ENCODE peak calls at places on chromosome 1, in ten cellular contexts. J is B cell, M is cardiac muscle cell, G is retinal pigment epithelial cell, T is fibroblast of lung, N is epithelial cell of esophagus, E is fibroblast of villous mesenchyme, P is endothelial cell, B is foreskin fibroblast, K is bronchial epithelial cell. S is an unnamed sample.

GRCh38 chr1:222098382-222098781 is 356.5 kb upstream of the DUSP10 start:
- DNase-seq in J (no peak), M (no peak), G (no peak), T (no peak), N (no peak), E (no peak), P (no peak), B (no peak), K (no peak), S (no peak)

GRCh38 chr1:39575191-39576015 is 1.2 kb downstream of the PABPC4 start:
- DNase-seq in J (peak), M (peak), G (no peak), T (peak), N (peak), E (peak), P (peak), B (peak), K (no peak), S (peak)

GRCh38 chr1:40096977-40097782 is at the start of gene PPT1:
- DNase-seq in J (peak), M (peak), G (peak), T (peak), N (peak), E (peak), P (peak), B (peak), K (peak), S (peak)

GRCh38 chr1:12581179-12581578 is 36.8 kb downstream of the DHRS3 start:
- DNase-seq in J (no peak), M (no peak), G (no peak), T (no peak), N (no peak), E (no peak), P (no peak), B (no peak), K (no peak), S (no peak)

GRCh38 chr1:33177996-33178540 is 3.8 kb downstream of the TRIM62 start:
- DNase-seq in J (no peak), M (no peak), G (no peak), T (no peak), N (no peak), E (no peak), P (no peak), B (no peak), K (no peak), S (no peak)

GRCh38 chr1:89451011-89451410 is 73.6 kb upstream of the LRRC8B start:
- DNase-seq in J (no peak), M (no peak), G (no peak), T (no peak), N (peak), E (peak), P (no peak), B (peak), K (peak), S (no peak)

GRCh38 chr1:54156986-54157385 is 4.2 kb upstream of the CDCP2 start:
- DNase-seq in J (no peak), M (no peak), G (no peak), T (no peak), N (no peak), E (no peak), P (no peak), B (no peak), K (no peak), S (no peak)

GRCh38 chr1:89598450-89599331 is 34.2 kb upstream of the LRRC8C start:
- DNase-seq in J (peak), M (peak), G (no peak), T (peak), N (peak), E (peak), P (peak), B (no peak), K (peak), S (no peak)

GRCh38 chr1:3658231-3658615 is 5.9 kb downstream of the TP73 start:
- DNase-seq in J (no peak), M (no peak), G (no peak), T (no peak), N (no peak), E (no peak), P (no peak), B (no peak), K (no peak), S (no peak)

GRCh38 chr1:100930494-100930893 is 34.6 kb downstream of the SLC30A7 start:
- DNase-seq in J (no peak), M (no peak), G (no peak), T (no peak), N (no peak), E (no peak), P (no peak), B (no peak), K (no peak), S (no peak)

GRCh38 chr1:27992271-27992670 is 32.5 kb downstream of the XKR8 start:
- DNase-seq in J (peak), M (peak), G (no peak), T (no peak), N (no peak), E (no peak), P (peak), B (no peak), K (no peak), S (no peak)

GRCh38 chr1:115160728-115161127 is 71.4 kb upstream of the TSPAN2 start:
- DNase-seq in J (no peak), M (no peak), G (no peak), T (no peak), N (no peak), E (no peak), P (no peak), B (no peak), K (peak), S (no peak)

GRCh38 chr1:143718021-143718420 is 253.8 kb downstream of the FAM72C start:
- DNase-seq in J (no peak), M (no peak), G (no peak), T (no peak), N (no peak), E (no peak), P (no peak), B (no peak), K (no peak), S (no peak)

GRCh38 chr1:172699111-172699510 is 40.2 kb downstream of the FASLG start:
- DNase-seq in J (peak), M (no peak), G (no peak), T (no peak), N (peak), E (no peak), P (peak), B (no peak), K (peak), S (no peak)

GRCh38 chr1:76070538-76070937 is 4.0 kb upstream of the ST6GALNAC3 start:
- DNase-seq in J (no peak), M (no peak), G (no peak), T (no peak), N (no peak), E (no peak), P (no peak), B (no peak), K (no peak), S (no peak)

GRCh38 chr1:24263211-24263610 is 55.9 kb upstream of the GRHL3 start:
- DNase-seq in J (no peak), M (no peak), G (no peak), T (no peak), N (no peak), E (peak), P (no peak), B (no peak), K (no peak), S (no peak)

GRCh38 chr1:151403612-151404011 is 4.2 kb downstream of the PSMB4 start:
- DNase-seq in J (no peak), M (no peak), G (no peak), T (no peak), N (no peak), E (no peak), P (no peak), B (no peak), K (no peak), S (no peak)

GRCh38 chr1:85607913-85608250 is 27.3 kb downstream of the CCN1 start:
- DNase-seq in J (no peak), M (no peak), G (no peak), T (no peak), N (no peak), E (no peak), P (no peak), B (no peak), K (no peak), S (no peak)

GRCh38 chr1:951364-951763 is 7.7 kb downstream of the NOC2L start:
- DNase-seq in J (no peak), M (no peak), G (no peak), T (peak), N (no peak), E (peak), P (no peak), B (no peak), K (no peak), S (no peak)

GRCh38 chr1:245946905-245947304 is 560.2 kb downstream of the SMYD3 start:
- DNase-seq in J (no peak), M (no peak), G (no peak), T (peak), N (no peak), E (no peak), P (no peak), B (no peak), K (no peak), S (no peak)

GRCh38 chr1:83960669-83961277 is 38.2 kb downstream of the TTLL7 start:
- DNase-seq in J (no peak), M (no peak), G (no peak), T (no peak), N (peak), E (peak), P (no peak), B (no peak), K (no peak), S (no peak)

GRCh38 chr1:9128161-9128519 is 762 bp downstream of the GPR157 start:
- DNase-seq in J (no peak), M (peak), G (no peak), T (no peak), N (peak), E (no peak), P (no peak), B (no peak), K (no peak), S (peak)

GRCh38 chr1:81802601-81803422 is 2.1 kb downstream of the ADGRL2 start:
- DNase-seq in J (no peak), M (peak), G (no peak), T (peak), N (peak), E (peak), P (peak), B (peak), K (peak), S (peak)

GRCh38 chr1:83011270-83011669 is 987.7 kb downstream of the TTLL7 start:
- DNase-seq in J (no peak), M (no peak), G (no peak), T (no peak), N (peak), E (no peak), P (no peak), B (no peak), K (peak), S (no peak)

GRCh38 chr1:186078245-186078644 is 296.8 kb downstream of the TPR start:
- DNase-seq in J (no peak), M (no peak), G (no peak), T (no peak), N (peak), E (peak), P (no peak), B (no peak), K (peak), S (no peak)

GRCh38 chr1:185670187-185670627 is 64.0 kb upstream of the HMCN1 start:
- DNase-seq in J (peak), M (peak), G (no peak), T (peak), N (peak), E (peak), P (peak), B (peak), K (peak), S (peak)

GRCh38 chr1:197467881-197468280 is 199.8 kb downstream of the CRB1 start:
- DNase-seq in J (no peak), M (no peak), G (no peak), T (peak), N (no peak), E (peak), P (no peak), B (no peak), K (no peak), S (no peak)

GRCh38 chr1:11822091-11822490 is 16.1 kb downstream of the CLCN6 start:
- DNase-seq in J (no peak), M (no peak), G (no peak), T (no peak), N (no peak), E (peak), P (no peak), B (no peak), K (no peak), S (no peak)

GRCh38 chr1:158686430-158687009 is at the start of gene SPTA1:
- DNase-seq in J (no peak), M (no peak), G (no peak), T (no peak), N (no peak), E (peak), P (no peak), B (no peak), K (no peak), S (no peak)

GRCh38 chr1:111289371-111289770 is 1.3 kb upstream of the CHIA start:
- DNase-seq in J (no peak), M (no peak), G (no peak), T (no peak), N (no peak), E (no peak), P (no peak), B (no peak), K (no peak), S (no peak)

GRCh38 chr1:243667591-243667990 is 182.5 kb downstream of the AKT3 start:
- DNase-seq in J (no peak), M (no peak), G (no peak), T (no peak), N (no peak), E (no peak), P (no peak), B (no peak), K (no peak), S (no peak)

GRCh38 chr1:220819627-220820026 is 32.9 kb downstream of the MTARC1 start:
- DNase-seq in J (no peak), M (no peak), G (no peak), T (no peak), N (no peak), E (peak), P (no peak), B (no peak), K (no peak), S (no peak)

GRCh38 chr1:14997646-14998276 is 155.8 kb upstream of the TMEM51 start:
- DNase-seq in J (no peak), M (no peak), G (no peak), T (no peak), N (no peak), E (peak), P (no peak), B (no peak), K (no peak), S (no peak)

GRCh38 chr1:226586650-226587443 is 38.3 kb downstream of the STUM start:
- DNase-seq in J (no peak), M (no peak), G (no peak), T (no peak), N (no peak), E (no peak), P (no peak), B (no peak), K (no peak), S (no peak)

GRCh38 chr1:209150114-209150513 is 433.4 kb upstream of the CAMK1G start:
- DNase-seq in J (no peak), M (peak), G (peak), T (peak), N (peak), E (peak), P (peak), B (no peak), K (peak), S (peak)

GRCh38 chr1:204041232-204041767 is 31.6 kb upstream of the SOX13 start:
- DNase-seq in J (no peak), M (no peak), G (no peak), T (no peak), N (no peak), E (peak), P (no peak), B (peak), K (no peak), S (peak)

DNA sequence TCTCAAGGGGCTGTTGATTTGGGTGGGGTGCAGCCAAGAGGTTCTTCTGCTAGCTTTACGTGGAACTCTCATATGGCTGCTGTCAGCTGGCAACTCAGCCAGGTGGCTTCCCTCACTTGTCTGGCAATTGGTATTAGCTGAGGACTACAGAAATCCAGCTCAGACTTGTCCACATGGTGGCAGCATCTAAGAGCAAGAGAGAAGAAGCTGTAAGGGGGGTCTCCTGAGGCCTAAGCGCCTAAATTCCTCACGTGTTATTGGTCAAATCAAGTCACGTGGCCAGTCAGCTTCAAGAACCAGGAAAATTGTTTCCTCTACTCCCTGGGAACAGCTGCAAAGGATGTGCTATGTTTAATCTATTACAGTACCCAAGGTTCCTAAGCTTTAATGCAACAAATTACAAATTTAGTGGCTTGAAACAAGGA is 4.2 kb upstream of the DYRK3 start:
- DNase-seq in J (peak), M (peak), G (peak), T (peak), N (peak), E (peak), P (peak), B (peak), K (peak), S (peak)
- TF ChIP-seq CTCF in J (peak), M (peak), G (peak), T (peak), N (peak), E (peak), P (peak), B (peak), K (peak), S (no peak)

GRCh38 chr1:92929461-92929860 is 31.8 kb downstream of the DIPK1A start:
- DNase-seq in J (no peak), M (no peak), G (no peak), T (no peak), N (peak), E (no peak), P (no peak), B (no peak), K (peak), S (no peak)

GRCh38 chr1:92926873-92927272 is 34.4 kb downstream of the DIPK1A start:
- DNase-seq in J (no peak), M (no peak), G (no peak), T (no peak), N (no peak), E (no peak), P (no peak), B (no peak), K (no peak), S (no peak)

GRCh38 chr1:92924501-92924900 is 36.8 kb downstream of the DIPK1A start:
- DNase-seq in J (no peak), M (no peak), G (no peak), T (no peak), N (no peak), E (no peak), P (no peak), B (no peak), K (no peak), S (no peak)

GRCh38 chr1:92931691-92932090 is 29.6 kb downstream of the DIPK1A start:
- DNase-seq in J (no peak), M (no peak), G (no peak), T (no peak), N (no peak), E (no peak), P (no peak), B (no peak), K (no peak), S (no peak)

GRCh38 chr1:92927870-92928269 is 33.4 kb downstream of the DIPK1A start:
- DNase-seq in J (no peak), M (no peak), G (no peak), T (no peak), N (no peak), E (no peak), P (no peak), B (no peak), K (no peak), S (no peak)
- TF ChIP-seq CTCF in J (no peak), M (no peak), G (no peak), T (no peak), N (no peak), E (no peak), P (no peak), B (no peak), K (no peak), S (no peak)

GRCh38 chr1:187417524-187417923 is 588.8 kb downstream of the PLA2G4A start:
- DNase-seq in J (no peak), M (no peak), G (no peak), T (no peak), N (no peak), E (no peak), P (no peak), B (no peak), K (no peak), S (no peak)

GRCh38 chr1:187411118-187411517 is 582.4 kb downstream of the PLA2G4A start:
- DNase-seq in J (no peak), M (no peak), G (no peak), T (no peak), N (no peak), E (no peak), P (no peak), B (no peak), K (no peak), S (no peak)

GRCh38 chr1:187409341-187409740 is 580.6 kb downstream of the PLA2G4A start:
- DNase-seq in J (no peak), M (no peak), G (no peak), T (peak), N (no peak), E (peak), P (no peak), B (no peak), K (no peak), S (no peak)

GRCh38 chr1:187415065-187415464 is 586.3 kb downstream of the PLA2G4A start:
- DNase-seq in J (no peak), M (no peak), G (no peak), T (no peak), N (no peak), E (no peak), P (no peak), B (no peak), K (no peak), S (no peak)

DNA sequence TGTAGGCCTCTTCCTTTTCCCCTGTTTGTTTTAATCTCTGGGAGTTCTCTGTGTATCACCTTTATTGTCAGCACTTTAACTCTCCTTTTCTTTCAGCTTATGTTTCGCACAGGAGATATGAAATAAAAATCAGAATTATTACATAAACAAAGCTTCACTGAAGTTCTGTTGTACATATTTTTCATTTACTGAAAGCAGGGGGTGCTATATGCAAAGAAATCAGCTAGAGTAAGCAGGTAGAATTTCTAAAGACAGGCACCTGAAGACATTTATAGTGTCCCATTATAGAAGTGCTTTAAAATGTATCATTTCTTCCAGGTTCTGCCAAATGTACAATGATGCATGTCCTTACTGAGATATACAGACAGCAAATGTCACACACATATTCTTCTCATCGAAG is 585.0 kb downstream of the PLA2G4A start:
- DNase-seq in J (no peak), M (no peak), G (no peak), T (peak), N (peak), E (peak), P (no peak), B (no peak), K (peak), S (no peak)
- TF ChIP-seq CTCF in J (no peak), M (peak), G (peak), T (no peak), N (peak), E (no peak), P (peak), B (no peak), K (peak), S (no peak)

DNA sequence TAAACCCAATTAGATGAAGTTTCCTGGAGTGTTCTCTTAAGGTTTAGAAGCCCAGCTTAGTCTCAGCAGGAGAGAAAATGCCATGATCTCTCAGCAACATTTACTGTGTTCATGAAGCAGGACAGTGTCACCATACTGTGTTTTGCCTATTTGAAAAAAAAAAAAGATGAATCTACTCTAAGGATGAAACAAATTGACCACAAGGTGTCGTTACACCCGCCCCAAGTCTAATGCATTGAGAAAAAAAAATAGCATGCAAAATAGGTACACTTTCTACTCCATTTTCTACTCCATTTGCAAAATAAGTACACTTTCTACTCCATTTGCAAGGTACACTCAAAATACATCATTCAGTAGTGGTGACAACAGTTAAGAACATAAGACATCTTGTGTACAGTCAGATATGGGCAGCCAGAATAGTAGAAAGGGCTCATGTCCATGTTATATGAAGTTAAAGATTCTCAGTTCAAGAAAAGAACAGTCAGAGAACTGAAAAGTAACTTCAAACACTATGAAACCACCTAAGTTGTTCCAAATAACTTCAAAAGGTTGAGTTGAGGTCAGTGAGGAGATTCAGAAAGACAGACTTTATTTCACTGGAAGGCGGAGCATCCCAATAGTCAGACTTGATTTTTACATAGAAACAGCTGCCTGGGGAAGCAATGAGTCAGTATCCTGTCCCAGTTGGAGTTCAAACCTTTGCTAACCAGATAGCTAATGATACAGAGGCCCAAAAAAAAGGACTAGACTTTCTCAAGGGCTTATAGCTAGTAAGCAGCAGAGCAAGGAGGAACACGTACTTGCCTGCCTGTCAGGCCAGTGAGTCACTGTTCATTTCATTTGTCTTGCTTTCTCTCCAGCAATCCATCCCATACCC is 13.3 kb downstream of the PLPPR5 start:
- DNase-seq in J (no peak), M (peak), G (no peak), T (peak), N (peak), E (peak), P (no peak), B (peak), K (peak), S (no peak)
- TF ChIP-seq CTCF in J (no peak), M (peak), G (peak), T (no peak), N (peak), E (peak), P (peak), B (no peak), K (peak), S (peak)